ENCODE peak calls at places on chromosomes 2 and 18, in eight cellular contexts. S is tibial artery; N is CD4-positive, alpha-beta memory T cell; G is stomach; X is ovary; I is K562; K is H9; O is CD8-positive, alpha-beta memory T cell. E is an unnamed sample.
A peak's percentile ranks its signal among the peaks of the same experiment; 100 is the strongest.

GRCh38 chr2:30172622-30173021 is 25.8 kb downstream of the YPEL5 start:
- DNase-seq in S (no peak), N (no peak), G (no peak), X (no peak), I (no peak), K (no peak), O (no peak), E (no peak)

GRCh38 chr18:2906522-2907458 is 60.0 kb downstream of the EMILIN2 start:
- DNase-seq in S (no peak), N (peak; percentile 56), G (no peak), X (peak; percentile 52), I (peak; percentile 47), K (peak; percentile 46), O (peak; percentile 46), E (peak; percentile 50)

GRCh38 chr2:5409925-5410360 is 282.2 kb upstream of the SOX11 start:
- DNase-seq in S (no peak), N (no peak), G (no peak), X (no peak), I (no peak), K (no peak), O (no peak), E (no peak)

GRCh38 chr2:57796527-57796926 is 250.1 kb upstream of the VRK2 start:
- DNase-seq in S (no peak), N (no peak), G (no peak), X (no peak), I (no peak), K (no peak), O (no peak), E (no peak)

GRCh38 chr18:45081579-45082181 is 401.0 kb downstream of the SETBP1 start:
- DNase-seq in S (no peak), N (no peak), G (no peak), X (no peak), I (no peak), K (no peak), O (no peak), E (no peak)

GRCh38 chr2:164678750-164679149 is 57.5 kb upstream of the GRB14 start:
- DNase-seq in S (no peak), N (no peak), G (no peak), X (no peak), I (no peak), K (no peak), O (no peak), E (no peak)

GRCh38 chr2:225340923-225341322 is 58.6 kb upstream of the NYAP2 start:
- DNase-seq in S (no peak), N (no peak), G (no peak), X (no peak), I (no peak), K (no peak), O (no peak), E (no peak)

GRCh38 chr2:101406867-101407266 is 19.6 kb upstream of the CREG2 start:
- DNase-seq in S (no peak), N (no peak), G (no peak), X (no peak), I (no peak), K (no peak), O (no peak), E (no peak)

GRCh38 chr2:63058742-63059433 is 8.3 kb downstream of the OTX1 start:
- DNase-seq in S (no peak), N (peak; percentile 36), G (no peak), X (no peak), I (no peak), K (peak; percentile 58), O (no peak), E (no peak)

GRCh38 chr18:23433360-23433759 is 19.7 kb upstream of the RIOK3 start:
- DNase-seq in S (no peak), N (no peak), G (peak; percentile 36), X (no peak), I (peak; percentile 86), K (no peak), O (no peak), E (no peak)

GRCh38 chr2:69188174-69188900 is 175.4 kb downstream of the ANTXR1 start:
- DNase-seq in S (no peak), N (no peak), G (no peak), X (no peak), I (peak; percentile 11), K (no peak), O (no peak), E (no peak)

GRCh38 chr2:201466050-201466660 is 14.6 kb downstream of the STRADB start:
- DNase-seq in S (no peak), N (no peak), G (no peak), X (no peak), I (no peak), K (no peak), O (no peak), E (no peak)

GRCh38 chr2:5798083-5798482 is 105.9 kb downstream of the SOX11 start:
- DNase-seq in S (no peak), N (no peak), G (no peak), X (no peak), I (no peak), K (no peak), O (no peak), E (no peak)

GRCh38 chr2:186276909-186277308 is 209.2 kb upstream of the ZC3H15 start:
- DNase-seq in S (no peak), N (no peak), G (no peak), X (no peak), I (no peak), K (no peak), O (no peak), E (no peak)

GRCh38 chr2:75634945-75635344 is 11.6 kb upstream of the MRPL19 start:
- DNase-seq in S (no peak), N (no peak), G (no peak), X (no peak), I (no peak), K (no peak), O (no peak), E (no peak)

GRCh38 chr18:36630917-36631316 is 197.9 kb downstream of the TPGS2 start:
- DNase-seq in S (no peak), N (no peak), G (no peak), X (no peak), I (no peak), K (no peak), O (no peak), E (no peak)

GRCh38 chr18:58321986-58322385 is 278.0 kb downstream of the NEDD4L start:
- DNase-seq in S (peak; percentile 68), N (peak; percentile 72), G (peak; percentile 67), X (peak; percentile 39), I (peak; percentile 83), K (no peak), O (peak; percentile 12), E (peak; percentile 69)

DNA sequence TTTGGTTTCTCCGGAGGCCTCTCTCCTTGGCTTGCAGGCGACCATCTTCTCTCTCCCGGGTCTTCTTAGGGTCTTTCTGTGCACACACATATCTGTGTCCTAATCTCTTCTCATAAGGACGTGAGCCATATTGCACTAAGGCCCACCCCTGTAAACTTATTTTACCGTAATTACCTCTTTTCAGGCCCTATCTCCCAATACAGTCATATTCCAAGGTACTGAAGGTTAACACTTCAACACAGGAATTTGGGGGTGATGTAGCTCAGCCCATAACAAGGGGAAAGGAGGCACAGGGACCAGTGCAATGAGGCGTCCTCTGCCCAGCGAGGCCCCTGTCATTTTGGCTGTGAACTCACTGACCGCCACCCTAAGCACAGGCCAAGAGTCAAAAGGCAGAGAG is 15.8 kb upstream of the NMUR1 start:
- DNase-seq in S (no peak), N (no peak), G (no peak), X (no peak), I (no peak), K (no peak), O (no peak), E (no peak)
- H3K4me1 ChIP-seq in S (peaks cover 25% of the 10 kb centered on the region), N (peaks cover 22% of the 10 kb centered on the region), G (peaks cover 12% of the 10 kb centered on the region), X (no peaks in the 10 kb centered on the region), I (peaks cover 4% of the 10 kb centered on the region), K (no peaks in the 10 kb centered on the region), O (peaks cover 24% of the 10 kb centered on the region), E (peaks cover 15% of the 10 kb centered on the region)

GRCh38 chr18:74455386-74455785 is 1.7 kb downstream of the DIPK1C start:
- DNase-seq in S (no peak), N (no peak), G (no peak), X (no peak), I (no peak), K (no peak), O (no peak), E (no peak)
- H3K27me3 ChIP-seq in S (peaks cover 46% of the 10 kb centered on the region), N (peaks cover 8% of the 10 kb centered on the region), G (peaks cover 9% of the 10 kb centered on the region), X (no peaks in the 10 kb centered on the region), I (peaks cover 13% of the 10 kb centered on the region), K (peaks cover 27% of the 10 kb centered on the region), O (peaks cover 13% of the 10 kb centered on the region), E (no peaks in the 10 kb centered on the region)

DNA sequence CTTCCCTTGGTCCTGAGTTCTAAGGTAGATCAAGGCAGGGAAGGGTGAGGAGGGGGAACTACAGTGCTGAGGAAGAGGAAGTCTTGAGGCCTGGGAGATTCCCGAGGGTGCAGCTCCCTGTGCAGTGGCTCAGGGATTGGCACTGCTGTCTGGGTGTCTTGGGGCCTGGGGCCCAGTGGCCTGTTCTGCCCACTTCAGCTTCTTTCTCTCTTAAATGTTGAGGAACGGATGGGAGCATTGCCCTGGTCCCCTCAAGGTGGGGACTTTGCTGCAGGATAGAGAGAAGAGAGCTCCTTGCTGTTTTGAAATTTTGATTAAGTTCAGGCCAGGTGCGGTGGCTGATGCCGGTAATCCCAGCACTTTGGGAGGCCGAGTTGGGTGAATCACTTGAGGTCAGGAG is 13.5 kb downstream of the GAREM2 start:
- DNase-seq in S (no peak), N (no peak), G (no peak), X (no peak), I (no peak), K (no peak), O (no peak), E (no peak)
- H3K4me1 ChIP-seq in S (peaks cover 15% of the 10 kb centered on the region), N (peaks cover 19% of the 10 kb centered on the region), G (peaks cover 24% of the 10 kb centered on the region), X (peaks cover 9% of the 10 kb centered on the region), I (peaks cover 16% of the 10 kb centered on the region), K (no peaks in the 10 kb centered on the region), O (peaks cover 8% of the 10 kb centered on the region), E (peaks cover 8% of the 10 kb centered on the region)

GRCh38 chr2:218885981-218886447 is 5.4 kb downstream of the WNT10A start:
- DNase-seq in S (no peak), N (no peak), G (no peak), X (no peak), I (no peak), K (no peak), O (no peak), E (no peak)
- H3K27me3 ChIP-seq in S (peaks cover 44% of the 10 kb centered on the region), N (no peaks in the 10 kb centered on the region), G (no peaks in the 10 kb centered on the region), X (no peaks in the 10 kb centered on the region), I (no peaks in the 10 kb centered on the region), K (peaks cover 78% of the 10 kb centered on the region), O (no peaks in the 10 kb centered on the region), E (no peaks in the 10 kb centered on the region)